ENCODE peak calls at places on chromosomes 4 and X, in four cellular contexts. D, Y, N and A are unnamed samples.

GRCh38 chr4:184096561-184097239 is 121.0 kb downstream of the ENPP6 start:
- DNase-seq in N (no peak), D (peak), Y (no peak), A (no peak)

GRCh38 chrX:34559325-34559724 is 97.8 kb downstream of the TMEM47 start:
- DNase-seq in N (no peak), Y (no peak), D (peak), A (no peak)

GRCh38 chr4:78691971-78692814 is 84.0 kb upstream of the BMP2K start:
- DNase-seq in Y (no peak), D (no peak), N (no peak), A (no peak)

GRCh38 chr4:114103908-114104307 is 124.5 kb upstream of the ARSJ start:
- DNase-seq in N (no peak), D (no peak), Y (no peak), A (no peak)

GRCh38 chrX:121671649-121672048 is 624.2 kb downstream of the GLUD2 start:
- DNase-seq in Y (no peak), D (no peak), N (no peak), A (no peak)

GRCh38 chr4:106315476-106315967 is 487 bp downstream of the TBCK start:
- DNase-seq in Y (no peak), D (peak), N (no peak), A (no peak)

GRCh38 chr4:78954048-78954666 is 14.9 kb upstream of the PAQR3 start:
- DNase-seq in D (no peak), N (no peak), Y (no peak), A (no peak)

GRCh38 chr4:22463179-22463578 is 52.7 kb downstream of the ADGRA3 start:
- DNase-seq in D (no peak), N (no peak), Y (peak), A (no peak)

GRCh38 chr4:173334891-173335754 is 965 bp upstream of the HMGB2 start:
- DNase-seq in D (peak), N (peak), Y (peak), A (peak)

GRCh38 chr4:118400362-118400761 is 47.6 kb upstream of the PRSS12 start:
- DNase-seq in D (no peak), Y (no peak), N (no peak), A (no peak)

GRCh38 chr4:81688085-81688484 is 216.4 kb upstream of the RASGEF1B start:
- DNase-seq in Y (no peak), N (no peak), D (no peak), A (no peak)

GRCh38 chr4:147599764-147600163 is 17.4 kb upstream of the TMEM184C start:
- DNase-seq in N (no peak), D (peak), Y (no peak), A (no peak)

GRCh38 chr4:181688886-181689285 is 554.3 kb upstream of the TENM3 start:
- DNase-seq in Y (no peak), N (no peak), D (no peak), A (no peak)

GRCh38 chr4:106601519-106601918 is 232.9 kb upstream of the GIMD1 start:
- DNase-seq in Y (no peak), N (no peak), D (peak), A (no peak)

GRCh38 chr4:8940792-8941491 is 69.3 kb upstream of the HMX1 start:
- DNase-seq in D (no peak), N (no peak), Y (no peak), A (no peak)

GRCh38 chrX:119676949-119677653 is 15.9 kb downstream of the SEPTIN6 start:
- DNase-seq in D (no peak), N (no peak), Y (no peak), A (no peak)

GRCh38 chr4:25223770-25224375 is 10.0 kb upstream of the PI4K2B start:
- DNase-seq in D (no peak), N (no peak), Y (peak), A (no peak)

GRCh38 chrX:17187301-17187836 is 187.6 kb upstream of the NHS start:
- DNase-seq in D (peak), N (no peak), Y (no peak), A (no peak)

GRCh38 chr4:159480826-159481225 is 377.9 kb downstream of the RAPGEF2 start:
- DNase-seq in Y (no peak), D (no peak), N (no peak), A (no peak)

GRCh38 chrX:148938348-148938747 is 437.9 kb downstream of the AFF2 start:
- DNase-seq in Y (no peak), D (no peak), N (no peak), A (no peak)

GRCh38 chr4:153748378-153748777 is 11.4 kb downstream of the RNF175 start:
- DNase-seq in N (peak), D (peak), Y (no peak), A (no peak)

GRCh38 chr4:80447493-80447892 is 112.0 kb downstream of the CFAP299 start:
- DNase-seq in N (no peak), D (no peak), Y (no peak), A (no peak)

GRCh38 chr4:77920371-77920770 is 57.7 kb downstream of the MRPL1 start:
- DNase-seq in Y (no peak), D (no peak), N (no peak), A (no peak)

GRCh38 chr4:7649741-7650531 is 215.2 kb upstream of the PSAPL1 start:
- DNase-seq in Y (peak), D (peak), N (peak), A (peak)